ENCODE peak calls at places on chromosomes 16 and 17, in five cellular contexts. E is SK-N-SH, L is Panc1, T is GM12878, W is HCT116. H is an unnamed sample.

GRCh38 chr16:67942200-67942509 is 1.8 kb downstream of the LCAT start:
- DNase-seq in L (no peak), E (peak; percentile 85), T (no peak), W (no peak), H (peak; percentile 86)

GRCh38 chr17:75159196-75160031 is 5.1 kb upstream of the JPT1 start:
- DNase-seq in T (no peak), E (no peak), L (peak; percentile 52), W (peak; percentile 59), H (no peak)

GRCh38 chr16:57268804-57269800 is 15.4 kb downstream of the PLLP start:
- DNase-seq in W (no peak), L (no peak), E (peak; percentile 73), T (no peak), H (no peak)

GRCh38 chr16:78437352-78437968 is 338.0 kb downstream of the WWOX start:
- DNase-seq in L (peak; percentile 7), W (no peak), E (peak; percentile 50), T (no peak), H (peak; percentile 76)

GRCh38 chr17:3889613-3890012 is 3.2 kb downstream of the CAMKK1 start:
- DNase-seq in L (no peak), E (no peak), T (no peak), W (no peak), H (no peak)

GRCh38 chr16:8108991-8109509 is 481.3 kb downstream of the TMEM114 start:
- DNase-seq in W (no peak), L (no peak), E (no peak), T (no peak), H (no peak)

GRCh38 chr16:72291531-72291981 is 119.6 kb upstream of the PMFBP1 start:
- DNase-seq in W (peak; percentile 76), L (peak; percentile 27), T (no peak), E (no peak), H (no peak)

GRCh38 chr17:17387017-17387416 is 83.8 kb downstream of the NT5M start:
- DNase-seq in L (no peak), E (no peak), W (peak; percentile 48), T (no peak), H (no peak)

GRCh38 chr17:16463341-16464000 is 28.5 kb downstream of the LRRC75A start:
- DNase-seq in E (peak; percentile 95), L (no peak), W (no peak), T (no peak), H (peak; percentile 66)

GRCh38 chr17:36463916-36464764 is 22.3 kb upstream of the ZNHIT3 start:
- DNase-seq in E (no peak), T (no peak), L (no peak), W (peak; percentile 47), H (peak; percentile 97)

GRCh38 chr16:15498427-15499175 is 64.2 kb downstream of the BMERB1 start:
- DNase-seq in L (no peak), T (no peak), E (no peak), W (no peak), H (peak; percentile 41)

GRCh38 chr17:40098846-40099626 is 1.4 kb downstream of the NR1D1 start:
- DNase-seq in L (peak; percentile 97), T (peak; percentile 97), E (peak; percentile 97), W (peak; percentile 99), H (peak; percentile 99)

GRCh38 chr17:6589266-6589946 is 33.1 kb upstream of the PITPNM3 start:
- DNase-seq in L (no peak), E (no peak), W (no peak), T (no peak), H (no peak)

GRCh38 chr17:6592193-6592592 is 35.8 kb upstream of the PITPNM3 start:
- DNase-seq in T (no peak), W (no peak), L (no peak), E (no peak), H (no peak)

GRCh38 chr17:6588165-6588564 is 31.8 kb upstream of the PITPNM3 start:
- DNase-seq in T (no peak), W (no peak), L (no peak), E (no peak), H (no peak)

GRCh38 chr17:6587310-6587709 is 31.0 kb upstream of the PITPNM3 start:
- DNase-seq in E (no peak), L (no peak), W (no peak), T (no peak), H (no peak)

GRCh38 chr17:6591599-6592158 is 35.3 kb upstream of the PITPNM3 start:
- DNase-seq in W (no peak), L (no peak), E (no peak), T (no peak), H (no peak)
- H3K27ac ChIP-seq in W (no peak overlapping the region), L (no peak overlapping the region), E (no peak overlapping the region), T (no peak overlapping the region), H (peak overlapping the region; percentile 68)

GRCh38 chr16:49277386-49277742 is 4.3 kb downstream of the CBLN1 start:
- DNase-seq in E (no peak), T (no peak), W (no peak), L (no peak), H (peak; percentile 35)

GRCh38 chr16:49276646-49277385 is 4.8 kb downstream of the CBLN1 start:
- DNase-seq in W (no peak), T (no peak), L (no peak), E (no peak), H (peak; percentile 47)

GRCh38 chr16:49277766-49278566 is 3.7 kb downstream of the CBLN1 start:
- DNase-seq in E (no peak), T (no peak), W (no peak), L (no peak), H (peak; percentile 64)

GRCh38 chr16:49278944-49279725 is 2.5 kb downstream of the CBLN1 start:
- DNase-seq in L (no peak), E (no peak), T (no peak), W (no peak), H (peak; percentile 62)

GRCh38 chr16:49278567-49278827 is 3.1 kb downstream of the CBLN1 start:
- DNase-seq in E (no peak), W (no peak), T (no peak), L (no peak), H (no peak)
- H3K27me3 ChIP-seq in E (peaks cover 33% of the 10 kb centered on the region), W (peaks cover 8% of the 10 kb centered on the region), T (peaks cover 29% of the 10 kb centered on the region), L (no peaks in the 10 kb centered on the region), H (peaks cover 88% of the 10 kb centered on the region)

DNA sequence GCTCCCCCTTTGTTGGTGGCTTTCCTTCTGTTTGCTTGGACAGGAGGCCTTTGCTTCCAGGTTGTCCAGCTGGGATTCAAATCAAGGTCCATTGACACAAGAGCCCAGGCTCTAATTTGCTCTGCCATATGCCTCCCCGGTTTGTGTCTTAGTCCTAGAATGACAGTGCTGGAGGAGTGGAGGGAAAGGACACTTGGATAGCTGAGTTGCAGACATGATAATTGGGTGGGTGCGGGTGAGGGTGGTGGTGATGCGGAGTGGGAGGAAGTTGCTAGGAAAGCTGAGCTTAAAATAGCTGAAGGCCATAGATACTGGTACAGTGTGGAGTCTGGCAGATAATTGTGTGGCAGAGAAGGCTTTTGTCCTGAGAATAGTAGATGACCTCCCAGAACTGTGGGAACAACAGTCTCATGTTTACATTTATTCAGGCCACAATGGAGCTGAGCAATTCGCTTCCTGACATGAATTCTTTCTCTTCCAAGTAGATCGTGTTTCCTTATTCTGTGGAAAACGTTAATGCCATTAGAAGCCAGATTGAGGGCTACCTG is 23.8 kb downstream of the SEC14L1 start:
- DNase-seq in E (peak; percentile 50), L (no peak), T (no peak), W (no peak), H (peak; percentile 34)
- TF ChIP-seq REST in E (no peak), L (no peak), T (no peak), W (no peak), H (no peak)

GRCh38 chr17:32551186-32551955 is 64.6 kb downstream of the CDK5R1 start:
- DNase-seq in W (no peak), L (no peak), T (peak; percentile 71), E (no peak), H (no peak)

GRCh38 chr17:32541640-32542039 is 54.8 kb downstream of the CDK5R1 start:
- DNase-seq in E (no peak), L (no peak), T (no peak), W (no peak), H (peak; percentile 57)

GRCh38 chr17:32549559-32549958 is 62.8 kb downstream of the CDK5R1 start:
- DNase-seq in L (no peak), T (no peak), E (no peak), W (no peak), H (no peak)

DNA sequence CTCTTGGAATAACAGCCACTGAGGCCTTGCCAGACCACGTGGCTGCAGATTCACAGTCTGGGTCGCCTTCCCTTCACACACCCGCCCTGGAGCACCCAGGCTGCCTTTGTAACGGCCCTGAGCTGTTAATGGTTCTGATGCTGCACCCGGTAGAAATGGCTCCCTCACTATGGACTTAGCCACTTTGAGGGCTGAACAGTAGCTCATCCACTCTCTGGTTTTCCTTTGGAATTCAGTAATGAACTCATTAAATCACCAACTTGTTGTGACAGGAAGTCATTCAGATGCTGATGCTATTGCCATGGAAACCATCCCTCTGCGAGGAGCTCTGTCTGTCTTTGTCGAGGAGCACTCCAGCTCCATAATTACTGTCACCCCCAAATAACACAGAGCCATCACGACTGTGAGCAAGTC is 59.2 kb downstream of the CDK5R1 start:
- DNase-seq in T (no peak), E (peak; percentile 64), W (no peak), L (no peak), H (peak; percentile 91)
- H3K27ac ChIP-seq in T (no peak overlapping the region), E (peak overlapping the region; percentile 50), W (no peak overlapping the region), L (no peak overlapping the region), H (peak overlapping the region; percentile 29)

GRCh38 chr17:81469266-81469665 is 43.3 kb downstream of the ACTG1 start:
- DNase-seq in T (no peak), W (no peak), L (no peak), E (no peak), H (no peak)
- H3K27me3 ChIP-seq in T (peaks cover 1% of the 10 kb centered on the region), W (no peaks in the 10 kb centered on the region), L (no peaks in the 10 kb centered on the region), E (no peaks in the 10 kb centered on the region), H (no peaks in the 10 kb centered on the region)

GRCh38 chr16:10992112-10992511 is 47.7 kb downstream of the CLEC16A start:
- DNase-seq in T (no peak), L (no peak), E (no peak), W (no peak), H (no peak)
- TF ChIP-seq REST in T (no peak), L (no peak), E (no peak), W (no peak), H (no peak)

GRCh38 chr17:20197527-20197926 is 188.4 kb downstream of the SPECC1 start:
- DNase-seq in L (no peak), W (no peak), T (no peak), E (no peak), H (no peak)
- H3K27ac ChIP-seq in L (no peak overlapping the region), W (no peak overlapping the region), T (no peak overlapping the region), E (no peak overlapping the region), H (no peak overlapping the region)

GRCh38 chr17:42317256-42317966 is 29.1 kb downstream of the STAT5A start:
- DNase-seq in E (no peak), L (no peak), W (no peak), T (no peak), H (no peak)
- H3K27me3 ChIP-seq in E (no peaks in the 10 kb centered on the region), L (no peaks in the 10 kb centered on the region), W (no peaks in the 10 kb centered on the region), T (no peaks in the 10 kb centered on the region), H (no peaks in the 10 kb centered on the region)

GRCh38 chr16:69903851-69904250 is 47.3 kb upstream of the CLEC18A start:
- DNase-seq in W (no peak), L (no peak), E (no peak), T (no peak), H (no peak)
- TF ChIP-seq REST in W (no peak), L (no peak), E (no peak), T (no peak), H (no peak)

GRCh38 chr17:47225911-47226688 is 17.0 kb downstream of the MYL4 start:
- DNase-seq in W (no peak), E (no peak), L (no peak), T (no peak), H (no peak)
- H3K27ac ChIP-seq in W (no peak overlapping the region), E (no peak overlapping the region), L (no peak overlapping the region), T (no peak overlapping the region), H (no peak overlapping the region)